ENCODE peak calls at places on chromosomes 16 and 17, in seven cellular contexts. I, V, L, T, P, O and B are unnamed samples.

GRCh38 chr17:41655611-41656111 is 31.3 kb upstream of the KRT17 start:
- DNase-seq in I (no peak), T (no peak), P (no peak), L (no peak), O (peak; percentile 85), V (peak; percentile 87), B (no peak)

GRCh38 chr17:65550075-65550635 is 11.3 kb downstream of the AXIN2 start:
- DNase-seq in I (no peak), V (no peak), P (no peak), L (no peak), T (no peak), O (no peak), B (no peak)

GRCh38 chr17:57670769-57671545 is 74.1 kb downstream of the CCDC182 start:
- DNase-seq in I (no peak), T (no peak), P (no peak), L (no peak), V (no peak), O (no peak), B (no peak)

GRCh38 chr16:84925092-84925772 is 86.1 kb downstream of the ZDHHC7 start:
- DNase-seq in I (no peak), L (no peak), T (no peak), V (peak; percentile 17), O (peak; percentile 69), P (peak; percentile 75), B (peak; percentile 84)

GRCh38 chr17:54860617-54861468 is 39.8 kb upstream of the TOM1L1 start:
- DNase-seq in P (no peak), V (no peak), O (no peak), T (no peak), I (no peak), L (no peak), B (no peak)

GRCh38 chr16:67396159-67396774 is 3.0 kb upstream of the TPPP3 start:
- DNase-seq in T (peak; percentile 53), P (peak; percentile 85), V (peak; percentile 78), L (peak; percentile 98), I (peak; percentile 97), O (peak; percentile 95), B (peak; percentile 88)

GRCh38 chr17:29219378-29220047 is 27.1 kb upstream of the CRYBA1 start:
- DNase-seq in T (peak; percentile 92), O (peak; percentile 89), P (peak; percentile 84), L (peak; percentile 80), I (peak; percentile 78), V (peak; percentile 82), B (peak; percentile 80)

GRCh38 chr16:56423584-56424403 is 1.6 kb downstream of the AMFR start:
- DNase-seq in T (peak; percentile 22), L (no peak), I (no peak), O (no peak), V (no peak), P (no peak), B (no peak)

GRCh38 chr17:13931111-13931526 is 138.2 kb upstream of the COX10 start:
- DNase-seq in V (no peak), L (peak; percentile 99), I (no peak), T (peak; percentile 70), O (no peak), P (peak; percentile 59), B (peak; percentile 77)

GRCh38 chr17:34254146-34254545 is 939 bp upstream of the CCL2 start:
- DNase-seq in I (no peak), V (no peak), L (no peak), T (no peak), O (no peak), P (no peak), B (no peak)

GRCh38 chr17:29867643-29868181 is 62.3 kb downstream of the SSH2 start:
- DNase-seq in L (no peak), T (peak; percentile 49), I (no peak), V (no peak), P (no peak), O (no peak), B (no peak)

GRCh38 chr17:32486701-32487459 is at the start of gene CDK5R1:
- DNase-seq in L (peak; percentile 62), V (peak; percentile 37), P (peak; percentile 79), I (peak; percentile 66), O (peak; percentile 85), T (peak; percentile 68), B (peak; percentile 88)

GRCh38 chr17:43645765-43646481 is 15.8 kb downstream of the MEOX1 start:
- DNase-seq in I (no peak), P (peak; percentile 86), O (no peak), T (no peak), L (no peak), V (no peak), B (peak; percentile 89)

GRCh38 chr17:57913576-57914273 is 41.5 kb downstream of the CUEDC1 start:
- DNase-seq in I (no peak), P (no peak), V (peak; percentile 36), L (peak; percentile 69), T (no peak), O (no peak), B (no peak)

GRCh38 chr16:70576431-70577255 is 53.0 kb downstream of the SF3B3 start:
- DNase-seq in V (no peak), T (no peak), O (no peak), L (peak; percentile 94), P (no peak), I (peak; percentile 55), B (no peak)

GRCh38 chr16:60811051-60811608 is 1225.1 kb downstream of the CDH8 start:
- DNase-seq in O (no peak), I (no peak), P (no peak), T (no peak), V (no peak), L (no peak), B (no peak)

GRCh38 chr17:56499799-56500388 is 93.6 kb upstream of the NOG start:
- DNase-seq in P (no peak), I (peak; percentile 19), O (no peak), L (peak; percentile 60), T (no peak), V (peak; percentile 62), B (no peak)

GRCh38 chr17:50133769-50134099 is 3.8 kb upstream of the SAMD14 start:
- DNase-seq in O (no peak), I (no peak), V (no peak), L (no peak), P (no peak), T (no peak), B (no peak)

GRCh38 chr16:66264311-66265105 is 102.0 kb upstream of the CDH5 start:
- DNase-seq in O (no peak), I (no peak), P (no peak), T (no peak), V (no peak), L (no peak), B (no peak)

GRCh38 chr17:13561606-13562270 is 40.0 kb downstream of the HS3ST3A1 start:
- DNase-seq in O (no peak), I (peak; percentile 41), V (no peak), T (no peak), L (peak; percentile 40), P (no peak), B (no peak)

GRCh38 chr17:10610821-10611323 is 46.2 kb downstream of the MYH3 start:
- DNase-seq in P (no peak), O (no peak), T (no peak), I (no peak), L (no peak), V (no peak), B (no peak)

GRCh38 chr17:48054238-48055185 is 6.4 kb downstream of the NFE2L1 start:
- DNase-seq in V (no peak), L (no peak), I (no peak), P (peak; percentile 72), T (no peak), O (peak; percentile 100), B (no peak)

GRCh38 chr16:89867918-89868317 is 5.5 kb upstream of the TCF25 start:
- DNase-seq in L (peak; percentile 17), O (no peak), P (no peak), I (no peak), T (no peak), V (no peak), B (no peak)

GRCh38 chr17:36911007-36911406 is 26.3 kb upstream of the LHX1 start:
- DNase-seq in T (no peak), V (no peak), L (no peak), O (no peak), I (no peak), P (no peak), B (no peak)

GRCh38 chr17:44919885-44920564 is 4.7 kb upstream of the GFAP start:
- DNase-seq in O (peak; percentile 94), P (peak; percentile 87), T (peak; percentile 78), I (peak; percentile 98), L (peak; percentile 75), V (peak; percentile 28), B (peak; percentile 90)

GRCh38 chr17:46834846-46835245 is 16.4 kb upstream of the WNT3 start:
- DNase-seq in I (no peak), V (no peak), T (no peak), P (no peak), O (no peak), L (no peak), B (no peak)

GRCh38 chr16:2194852-2195315 is 1.5 kb downstream of the CASKIN1 start:
- DNase-seq in I (no peak), P (no peak), T (no peak), V (peak; percentile 16), O (peak; percentile 86), L (peak; percentile 44), B (no peak)

GRCh38 chr16:75053791-75054555 is 55.1 kb downstream of the ZNRF1 start:
- DNase-seq in T (peak; percentile 66), L (peak; percentile 17), V (no peak), P (peak; percentile 58), O (no peak), I (no peak), B (peak; percentile 83)